ENCODE peak calls at places on chromosomes 11 and 22, in five cellular contexts. X, M, F, V and N are unnamed samples.

GRCh38 chr22:20808844-20809243 is 34.9 kb downstream of the SERPIND1 start:
- DNase-seq in X (no peak), M (no peak), F (no peak), V (no peak), N (no peak)

GRCh38 chr22:27110985-27111451 is 453.6 kb downstream of the MIAT start:
- DNase-seq in X (no peak), M (no peak), F (peak; percentile 78), V (peak; percentile 71), N (no peak)

GRCh38 chr11:11464555-11464954 is 111.5 kb upstream of the CSNK2A3 start:
- DNase-seq in X (no peak), M (no peak), F (no peak), V (peak; percentile 34), N (no peak)

GRCh38 chr22:29766632-29767288 is at the start of gene ZMAT5:
- DNase-seq in X (peak; percentile 97), M (peak; percentile 97), F (peak; percentile 99), V (peak; percentile 95), N (peak; percentile 93)

GRCh38 chr11:22561283-22561682 is 64.3 kb downstream of the FANCF start:
- DNase-seq in X (no peak), M (no peak), F (no peak), V (no peak), N (no peak)

GRCh38 chr11:125110996-125111340 is 458 bp downstream of the TMEM218 start:
- DNase-seq in X (no peak), M (no peak), F (peak; percentile 77), V (no peak), N (no peak)

GRCh38 chr11:27696112-27696511 is 4.1 kb downstream of the BDNF start:
- DNase-seq in X (no peak), M (no peak), F (no peak), V (peak; percentile 58), N (no peak)

GRCh38 chr22:21698430-21699329 is 32.9 kb downstream of the PPIL2 start:
- DNase-seq in X (no peak), M (peak; percentile 77), F (peak; percentile 66), V (no peak), N (peak; percentile 70)

GRCh38 chr22:22936915-22937656 is 49.5 kb downstream of the IGLL5 start:
- DNase-seq in X (no peak), M (no peak), F (no peak), V (no peak), N (no peak)

GRCh38 chr22:50329236-50329635 is 2.4 kb upstream of the DENND6B start:
- DNase-seq in X (peak; percentile 67), M (no peak), F (no peak), V (peak; percentile 65), N (no peak)

GRCh38 chr11:94417386-94417987 is 16.3 kb upstream of the GPR83 start:
- DNase-seq in X (peak; percentile 16), M (no peak), F (no peak), V (peak; percentile 59), N (no peak)
- TF ChIP-seq CTCF in X (peak; percentile 71), M (peak; percentile 70), F (peak; percentile 80), V (peak; percentile 70), N (peak; percentile 68)

DNA sequence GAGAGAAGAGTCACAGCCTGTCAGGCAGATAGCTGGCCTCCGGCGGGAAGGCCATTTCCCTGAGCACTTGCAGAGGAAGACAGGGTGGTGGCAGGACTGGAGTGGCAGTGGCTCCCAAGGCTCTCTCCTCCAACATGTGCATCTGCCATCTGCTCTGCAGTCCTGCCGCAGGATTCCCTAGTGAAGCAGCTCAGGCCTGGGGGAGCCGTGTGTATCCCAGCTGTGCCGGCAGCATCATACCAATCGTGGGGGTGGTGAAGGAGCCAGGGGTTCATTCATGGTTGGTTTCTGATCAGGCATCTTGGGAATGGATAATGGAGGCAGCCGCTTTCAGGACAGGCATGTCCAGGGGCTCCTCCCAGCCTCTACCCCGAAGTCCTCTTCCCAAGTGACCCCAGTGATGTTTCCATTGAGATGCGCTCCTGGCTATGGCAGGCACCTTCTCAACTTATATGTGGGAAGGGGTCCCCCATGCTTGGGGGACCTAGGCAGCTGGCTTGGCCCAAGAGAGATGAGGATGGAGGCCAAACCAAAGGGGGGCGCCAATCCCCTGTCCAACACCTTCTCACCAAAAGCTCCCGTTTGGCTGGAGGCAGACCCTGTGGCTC is 6.1 kb downstream of the TAGLN start:
- DNase-seq in X (no peak), M (no peak), F (peak; percentile 58), V (no peak), N (no peak)
- H3K4me1 ChIP-seq in X (peaks cover 2% of the 10 kb centered on the region), M (peaks cover 12% of the 10 kb centered on the region), F (peaks cover 3% of the 10 kb centered on the region), V (peaks cover 34% of the 10 kb centered on the region), N (peaks cover 35% of the 10 kb centered on the region)

GRCh38 chr11:81658722-81659121 is 1074.9 kb downstream of the FAM181B start:
- DNase-seq in X (peak; percentile 25), M (no peak), F (peak; percentile 57), V (peak; percentile 9), N (no peak)
- H3K9me3 ChIP-seq in X (peaks cover 2% of the 10 kb centered on the region), M (peaks cover 36% of the 10 kb centered on the region), F (peaks cover 10% of the 10 kb centered on the region), V (no peaks in the 10 kb centered on the region), N (peaks cover 62% of the 10 kb centered on the region)

DNA sequence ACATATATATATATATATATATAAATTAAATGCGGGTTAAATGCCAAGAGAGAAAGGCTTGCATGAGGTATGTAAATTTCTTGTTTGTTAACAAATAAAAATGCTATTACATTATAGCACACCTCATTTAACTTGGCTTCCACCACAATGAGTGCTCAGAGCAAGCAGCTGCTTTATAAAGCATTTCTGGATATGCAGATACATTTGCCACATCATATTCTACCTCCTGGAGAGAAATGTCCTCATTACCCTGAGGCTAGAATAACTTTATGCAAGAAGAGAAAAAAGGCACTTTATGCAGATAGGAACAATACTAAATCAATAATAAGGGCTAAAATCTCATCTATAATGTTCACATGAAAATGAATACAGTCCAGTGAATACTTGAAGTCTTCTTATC is 181.7 kb upstream of the CCDC90B start:
- DNase-seq in X (no peak), M (no peak), F (no peak), V (no peak), N (no peak)
- TF ChIP-seq CTCF in X (no peak), M (no peak), F (no peak), V (no peak), N (no peak)

GRCh38 chr22:37898441-37899181 is 7.5 kb upstream of the MICALL1 start:
- DNase-seq in X (peak; percentile 95), M (no peak), F (peak; percentile 70), V (no peak), N (no peak)

GRCh38 chr22:37897805-37898204 is 8.3 kb upstream of the MICALL1 start:
- DNase-seq in X (no peak), M (no peak), F (no peak), V (no peak), N (no peak)

GRCh38 chr22:37896939-37897338 is 9.2 kb upstream of the MICALL1 start:
- DNase-seq in X (no peak), M (no peak), F (no peak), V (no peak), N (no peak)

GRCh38 chr22:37894939-37895670 is 11.0 kb upstream of the MICALL1 start:
- DNase-seq in X (peak; percentile 59), M (no peak), F (peak; percentile 86), V (no peak), N (no peak)

DNA sequence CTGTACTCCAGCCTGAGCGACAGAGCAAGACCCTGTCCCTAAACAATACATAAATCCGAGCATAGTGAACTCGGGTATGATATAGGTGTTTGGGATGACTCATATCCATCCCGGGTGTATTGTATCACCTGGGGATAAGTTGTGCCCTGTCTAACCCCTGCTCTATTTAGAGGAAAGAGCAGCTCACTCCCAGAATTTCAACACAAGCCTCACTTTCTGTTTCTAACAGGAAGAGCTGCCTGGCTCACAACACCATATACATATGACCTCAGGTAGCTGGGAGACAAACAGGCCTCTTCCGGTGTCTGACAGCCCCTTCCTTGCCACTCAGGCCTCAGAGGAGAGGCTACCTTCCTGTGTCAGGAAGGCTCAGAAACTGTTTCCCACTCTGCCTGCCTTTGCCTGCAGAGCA is 9.9 kb upstream of the MICALL1 start:
- DNase-seq in X (peak; percentile 95), M (no peak), F (peak; percentile 68), V (peak; percentile 33), N (no peak)
- H3K4me1 ChIP-seq in X (peaks cover 73% of the 10 kb centered on the region), M (peaks cover 9% of the 10 kb centered on the region), F (peaks cover 43% of the 10 kb centered on the region), V (peaks cover 24% of the 10 kb centered on the region), N (peaks cover 48% of the 10 kb centered on the region)

GRCh38 chr11:2649848-2650247 is 49.9 kb downstream of the KCNQ1OT1 start:
- DNase-seq in X (no peak), M (no peak), F (no peak), V (no peak), N (no peak)
- H3K9me3 ChIP-seq in X (peaks cover 36% of the 10 kb centered on the region), M (peaks cover 78% of the 10 kb centered on the region), F (peaks cover 92% of the 10 kb centered on the region), V (peaks cover 71% of the 10 kb centered on the region), N (peaks cover 100% of the 10 kb centered on the region)